ENCODE peak calls at places on chromosomes 4 and X, in six cellular contexts. A is tibial artery, W is GM23338, P is heart left ventricle, I is left ventricle myocardium inferior, M is GM10248. U is an unnamed sample.

GRCh38 chr4:1177274-1178141 is 5.1 kb upstream of the SPON2 start:
- DNase-seq in M (peak), W (no peak), A (no peak), P (peak), I (no peak), U (peak)

GRCh38 chrX:110210417-110211139 is 107.3 kb downstream of the AMMECR1 start:
- DNase-seq in A (no peak), W (no peak), I (no peak), P (no peak), M (no peak), U (no peak)

GRCh38 chr4:76923619-76924357 is 25.8 kb upstream of the SEPTIN11 start:
- DNase-seq in M (no peak), A (no peak), W (no peak), P (no peak), I (no peak), U (no peak)

GRCh38 chr4:17260395-17260907 is 251.4 kb downstream of the QDPR start:
- DNase-seq in M (no peak), A (no peak), W (no peak), P (no peak), I (no peak), U (no peak)

GRCh38 chrX:154030266-154030665 is 10.6 kb upstream of the IRAK1 start:
- DNase-seq in A (no peak), M (no peak), W (no peak), P (no peak), I (no peak), U (no peak)

GRCh38 chr4:3718462-3718861 is 47.7 kb upstream of the ADRA2C start:
- DNase-seq in I (no peak), W (no peak), M (no peak), A (no peak), P (no peak), U (no peak)

GRCh38 chr4:23959401-23960148 is 69.7 kb upstream of the PPARGC1A start:
- DNase-seq in A (no peak), M (no peak), W (no peak), P (no peak), I (no peak), U (no peak)

GRCh38 chr4:179626687-179627086 is 2184.4 kb upstream of the AGA start:
- DNase-seq in I (no peak), P (no peak), A (no peak), W (peak), M (no peak), U (no peak)

GRCh38 chr4:108846568-108846967 is 83.7 kb upstream of the ETNPPL start:
- DNase-seq in A (no peak), I (no peak), M (no peak), P (no peak), W (no peak), U (no peak)

GRCh38 chr4:148649669-148650331 is 207.6 kb upstream of the NR3C2 start:
- DNase-seq in W (no peak), M (no peak), P (no peak), I (no peak), A (no peak), U (no peak)

GRCh38 chrX:130741584-130741983 is 161.4 kb downstream of the ENOX2 start:
- DNase-seq in A (no peak), I (no peak), W (no peak), M (no peak), P (no peak), U (no peak)

GRCh38 chrX:97609938-97610337 is 726.2 kb downstream of the RPA4 start:
- DNase-seq in P (no peak), I (no peak), M (no peak), W (no peak), A (no peak), U (no peak)

GRCh38 chrX:97602465-97603258 is 719.0 kb downstream of the RPA4 start:
- DNase-seq in P (no peak), M (no peak), W (no peak), A (no peak), I (no peak), U (no peak)

GRCh38 chrX:97609357-97609756 is 725.6 kb downstream of the RPA4 start:
- DNase-seq in A (no peak), W (no peak), P (no peak), M (no peak), I (no peak), U (no peak)

DNA sequence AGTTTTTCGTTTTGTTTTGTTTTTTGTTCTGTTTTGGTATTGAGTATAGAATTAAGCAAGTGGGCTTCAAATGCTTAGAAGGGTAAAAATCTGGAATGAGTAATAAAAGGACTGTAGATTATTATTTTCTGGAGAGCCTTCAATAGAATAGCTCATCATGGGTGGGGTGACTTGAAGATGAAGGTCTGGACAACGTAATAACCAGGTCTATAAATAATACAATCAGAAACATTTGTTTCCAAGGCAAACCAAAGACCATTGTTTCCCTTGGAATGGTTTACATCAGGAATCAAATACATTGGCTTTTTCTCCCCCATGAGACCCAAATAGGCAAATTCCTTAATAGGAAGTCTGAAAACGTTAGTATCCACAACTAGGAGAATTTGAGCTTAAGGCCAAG is 721.6 kb downstream of the RPA4 start:
- DNase-seq in M (no peak), I (no peak), W (no peak), P (no peak), A (no peak), U (no peak)
- TF ChIP-seq CTCF in M (no peak), I (no peak), W (no peak), P (no peak), A (no peak), U (no peak)

GRCh38 chrX:24241822-24242648 is 71.8 kb downstream of the SUPT20HL2 start:
- DNase-seq in W (peak), P (peak), M (peak), A (no peak), I (no peak), U (peak)
- TF ChIP-seq CTCF in W (peak), P (peak), M (peak), A (peak), I (peak), U (peak)

DNA sequence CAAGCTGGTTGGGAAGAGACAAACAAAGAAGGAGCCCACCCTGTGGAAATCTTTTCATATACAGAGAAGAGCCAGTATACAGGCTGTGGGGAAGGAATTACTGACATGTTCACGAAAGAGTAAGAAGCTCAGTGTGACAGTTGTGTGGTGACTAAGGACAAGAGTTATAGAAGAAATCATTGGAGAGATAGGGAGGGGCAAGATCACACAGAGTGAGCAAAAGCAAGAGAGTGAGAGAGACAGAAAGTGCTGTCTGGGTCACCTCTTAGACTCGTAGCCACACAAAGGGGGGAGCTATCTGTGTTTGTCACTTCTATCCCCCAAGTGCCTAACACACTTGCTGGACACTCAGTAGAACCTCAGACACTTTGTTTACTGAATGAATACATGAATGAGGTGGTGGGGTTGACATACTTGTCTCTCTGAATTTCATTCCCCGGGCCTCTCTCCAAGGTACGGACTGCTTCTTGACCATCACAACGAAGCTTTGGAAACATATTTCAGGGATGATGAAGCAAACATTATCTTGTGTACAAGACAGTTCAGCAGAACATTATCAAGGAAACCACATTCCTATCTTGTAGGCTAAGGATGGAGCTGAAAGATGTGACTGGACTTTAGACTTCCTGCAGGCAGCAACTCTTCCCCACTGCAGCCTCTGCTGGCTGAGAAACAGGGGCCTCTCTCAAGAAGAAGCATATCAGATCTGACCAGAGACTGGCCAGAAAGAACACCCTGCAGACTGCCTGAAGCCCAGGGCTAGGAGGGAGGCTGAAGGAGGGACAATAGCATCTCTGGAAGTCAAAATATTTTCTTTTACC is 168.2 kb downstream of the AMELX start:
- DNase-seq in I (no peak), A (no peak), P (no peak), W (no peak), M (no peak), U (no peak)
- TF ChIP-seq CTCF in I (no peak), A (no peak), P (no peak), W (no peak), M (no peak), U (no peak)

GRCh38 chrX:47646636-47647035 is 3.7 kb downstream of the ELK1 start:
- DNase-seq in A (no peak), P (no peak), M (no peak), W (no peak), I (no peak), U (no peak)

GRCh38 chrX:47644557-47645091 is 5.7 kb downstream of the ELK1 start:
- DNase-seq in P (no peak), W (peak), A (no peak), M (no peak), I (no peak), U (no peak)

GRCh38 chrX:47648376-47648775 is 2.0 kb downstream of the ELK1 start:
- DNase-seq in M (no peak), I (no peak), P (no peak), W (no peak), A (no peak), U (no peak)

GRCh38 chrX:47645530-47645929 is 4.8 kb downstream of the ELK1 start:
- DNase-seq in A (no peak), I (no peak), P (no peak), M (no peak), W (no peak), U (no peak)

GRCh38 chrX:47643926-47644325 is 6.4 kb downstream of the ELK1 start:
- DNase-seq in W (no peak), I (no peak), M (no peak), P (no peak), A (no peak), U (no peak)
- TF ChIP-seq CTCF in W (peak), I (peak), M (peak), P (peak), A (no peak), U (peak)

DNA sequence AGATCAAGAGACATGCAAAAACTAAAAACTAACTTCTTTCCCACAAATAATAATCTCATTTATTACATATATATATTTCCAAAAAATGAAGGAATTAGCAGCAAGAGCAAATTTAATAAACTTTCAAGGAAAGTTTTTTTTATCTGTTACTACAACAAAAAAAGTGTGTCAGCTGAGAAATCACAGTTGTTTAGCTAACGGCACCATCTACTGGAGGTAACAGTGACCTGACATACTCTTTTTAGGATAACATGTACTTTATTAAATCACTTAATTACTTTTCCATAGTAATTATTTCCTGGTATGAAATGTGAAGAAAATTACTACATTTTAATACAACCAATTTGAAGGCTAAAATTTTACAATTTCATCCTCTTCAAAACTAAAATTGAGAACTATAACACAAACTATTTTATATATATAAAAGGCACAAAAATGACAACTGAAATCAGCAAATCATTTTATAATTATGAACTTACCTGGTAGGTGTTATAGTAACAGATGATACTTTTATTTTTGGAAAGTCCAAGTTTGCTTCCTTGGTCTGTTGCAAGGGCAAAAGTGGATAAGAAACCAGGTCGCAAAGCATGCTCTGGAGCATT is 9.1 kb downstream of the LAMTOR3 start:
- DNase-seq in A (no peak), W (peak), M (peak), I (no peak), P (no peak), U (peak)
- TF ChIP-seq CTCF in A (peak), W (peak), M (peak), I (peak), P (peak), U (peak)